ENCODE peak calls at places on chromosomes 12 and 14, in eight cellular contexts. F is HCT116, E is IMR-90, V is heart left ventricle, B is endodermal cell, A is upper lobe of right lung, S is A673, K is stomach. G is an unnamed sample.

GRCh38 chr12:70985850-70986249 is 65.3 kb upstream of the PTPRR start:
- DNase-seq in B (no peak), K (no peak), F (no peak), A (no peak), S (no peak), E (peak; percentile 29), V (no peak), G (no peak)

GRCh38 chr14:104387000-104387384 is 192.6 kb upstream of the C14orf180 start:
- DNase-seq in S (no peak), F (no peak), V (peak; percentile 15), B (peak; percentile 23), A (peak; percentile 46), K (no peak), E (no peak), G (no peak)

GRCh38 chr14:103232831-103233319 is 101.2 kb upstream of the EIF5 start:
- DNase-seq in K (no peak), A (no peak), E (no peak), S (peak; percentile 19), B (no peak), F (no peak), V (no peak), G (no peak)

GRCh38 chr14:50232276-50232642 is 881 bp upstream of the SOS2 start:
- DNase-seq in A (no peak), K (no peak), B (no peak), V (no peak), F (no peak), S (no peak), E (no peak), G (no peak)

GRCh38 chr14:105885561-105886320 is 359.4 kb downstream of the TMEM121 start:
- DNase-seq in V (peak; percentile 11), A (peak; percentile 46), K (peak; percentile 16), B (peak; percentile 20), S (no peak), F (no peak), E (no peak), G (peak; percentile 2)

GRCh38 chr12:124567673-124568373 is 411 bp upstream of the NCOR2 start:
- DNase-seq in B (peak; percentile 92), E (peak; percentile 94), V (peak; percentile 96), A (peak; percentile 98), S (peak; percentile 97), F (no peak), K (peak; percentile 93), G (peak; percentile 97)

GRCh38 chr14:39733741-39734140 is 301.5 kb upstream of the FBXO33 start:
- DNase-seq in S (no peak), E (no peak), A (no peak), F (no peak), K (no peak), B (no peak), V (no peak), G (no peak)

GRCh38 chr12:105359840-105360239 is 29.3 kb downstream of the C12orf75 start:
- DNase-seq in A (no peak), S (no peak), B (no peak), V (no peak), F (no peak), E (peak; percentile 57), K (no peak), G (no peak)

GRCh38 chr14:61460853-61461611 is 139.7 kb downstream of the PRKCH start:
- DNase-seq in K (no peak), A (no peak), S (no peak), V (no peak), F (no peak), B (no peak), E (peak; percentile 26), G (no peak)

GRCh38 chr12:12428961-12429657 is 72.2 kb downstream of the BORCS5 start:
- DNase-seq in F (no peak), B (no peak), S (no peak), K (no peak), A (no peak), E (no peak), V (no peak), G (no peak)

GRCh38 chr12:28998662-28999120 is 150.4 kb upstream of the FAR2 start:
- DNase-seq in E (peak; percentile 56), K (no peak), V (no peak), B (peak; percentile 67), F (no peak), A (no peak), S (peak; percentile 15), G (no peak)

GRCh38 chr12:99390707-99391106 is 256.8 kb upstream of the GARIN6 start:
- DNase-seq in S (no peak), B (peak; percentile 94), E (no peak), A (no peak), F (no peak), V (no peak), K (no peak), G (no peak)
- H3K4me1 ChIP-seq in S (no peaks in the 10 kb centered on the region), B (no peaks in the 10 kb centered on the region), E (no peaks in the 10 kb centered on the region), A (no peaks in the 10 kb centered on the region), F (no peaks in the 10 kb centered on the region), V (no peaks in the 10 kb centered on the region), K (no peaks in the 10 kb centered on the region), G (no peaks in the 10 kb centered on the region)

GRCh38 chr14:37862263-37862662 is 266.8 kb downstream of the TTC6 start:
- DNase-seq in B (no peak), A (no peak), S (no peak), V (no peak), E (no peak), F (no peak), K (no peak), G (no peak)
- H3K4me3 ChIP-seq in B (no peak overlapping the region), A (no peak overlapping the region), S (no peak overlapping the region), V (no peak overlapping the region), E (no peak overlapping the region), F (no peak overlapping the region), K (no peak overlapping the region), G (no peak overlapping the region)

DNA sequence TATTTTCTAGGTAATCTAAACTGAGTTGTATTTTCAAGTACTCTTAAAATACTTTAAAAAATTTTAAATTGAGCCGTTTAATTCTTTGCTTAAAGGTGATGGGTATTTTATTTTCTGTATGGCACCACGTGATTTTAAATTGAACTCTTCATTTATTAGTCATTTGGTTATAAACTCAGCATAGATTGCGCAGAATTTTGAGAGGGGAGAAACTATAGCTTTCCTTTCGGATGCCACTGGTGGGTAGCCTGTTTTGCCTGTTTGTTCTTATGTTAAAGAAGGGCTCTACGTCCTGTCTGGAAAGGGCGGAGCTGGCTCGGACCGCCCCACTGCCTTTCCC is 411 bp upstream of the STYX start:
- DNase-seq in F (no peak), E (no peak), K (no peak), S (no peak), V (no peak), B (no peak), A (no peak), G (no peak)
- TF ChIP-seq CTCF in F (no peak), E (no peak), K (no peak), S (no peak), V (no peak), B (no peak), A (no peak), G (no peak)

DNA sequence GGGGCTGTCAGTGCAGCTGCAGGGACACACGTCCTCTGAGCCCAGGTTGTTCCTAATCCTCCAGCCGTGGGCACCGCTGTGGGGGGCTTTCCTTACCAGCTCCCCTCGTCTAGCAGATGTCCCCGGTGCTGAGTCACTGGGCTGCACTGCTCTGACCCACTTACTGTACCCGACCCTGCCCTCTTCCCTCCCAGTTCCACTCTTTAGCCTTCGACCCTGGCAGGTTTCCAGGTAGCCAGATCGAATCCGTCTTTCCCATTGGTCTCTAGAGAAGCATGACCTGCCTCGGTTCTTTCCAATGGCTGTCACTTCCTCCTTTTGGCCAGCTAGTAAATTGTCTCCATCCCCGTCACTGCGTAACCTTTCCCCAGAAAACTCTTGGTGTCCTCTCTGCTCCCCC is 48.4 kb downstream of the ELK3 start:
- DNase-seq in V (no peak), F (no peak), E (no peak), S (no peak), A (no peak), K (no peak), B (no peak), G (no peak)
- H3K4me1 ChIP-seq in V (peaks cover 74% of the 10 kb centered on the region), F (no peaks in the 10 kb centered on the region), E (peaks cover 15% of the 10 kb centered on the region), S (peaks cover 15% of the 10 kb centered on the region), A (peaks cover 33% of the 10 kb centered on the region), K (peaks cover 28% of the 10 kb centered on the region), B (no peaks in the 10 kb centered on the region), G (peaks cover 79% of the 10 kb centered on the region)

DNA sequence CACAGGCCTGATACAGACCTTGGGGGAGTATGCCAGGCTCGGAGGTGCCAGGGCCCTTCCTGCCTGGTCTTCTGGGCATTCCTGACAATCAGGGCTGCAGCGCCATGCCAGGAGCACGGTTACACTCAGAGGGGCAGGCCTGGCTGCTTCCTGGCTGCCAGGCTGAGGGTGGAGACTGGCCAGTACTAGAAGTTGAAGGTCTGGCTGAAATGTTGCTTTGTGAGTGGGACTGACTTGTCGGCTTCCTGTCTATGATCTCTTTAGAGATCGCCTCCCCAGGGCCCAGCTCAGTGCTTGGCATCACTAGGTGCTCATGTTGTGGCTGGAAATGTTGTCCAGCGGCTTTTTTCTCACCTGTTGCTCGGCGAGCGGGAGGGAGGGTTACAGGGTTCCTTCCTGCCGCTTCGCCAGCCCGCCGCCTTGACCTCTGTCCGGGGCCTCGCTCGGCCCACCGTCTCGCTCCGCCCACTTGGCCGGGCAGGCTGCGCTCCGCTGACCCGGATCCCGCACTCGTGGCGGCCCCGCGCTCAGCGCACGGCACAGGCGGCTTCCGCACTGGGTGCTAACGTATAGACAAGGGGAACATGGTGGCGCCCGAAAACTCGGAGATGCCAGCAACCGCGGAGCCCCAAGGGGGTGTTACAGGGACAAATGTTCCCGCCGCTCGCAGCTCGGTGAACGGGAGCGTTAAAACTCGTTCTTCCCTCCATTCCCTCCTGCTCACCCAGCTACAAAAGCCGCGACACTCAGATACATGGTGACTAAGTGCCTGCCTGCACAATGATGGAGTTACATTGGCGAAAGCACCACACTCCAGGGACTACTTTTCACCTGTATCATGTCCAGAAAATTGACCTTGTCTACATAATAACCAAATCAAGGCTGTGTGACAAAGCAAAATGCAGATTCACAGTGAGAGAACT is 32.7 kb downstream of the PAPLN start:
- DNase-seq in K (peak; percentile 64), F (no peak), E (peak; percentile 18), A (peak; percentile 84), V (peak; percentile 55), S (no peak), B (peak; percentile 84), G (peak; percentile 64)
- H3K4me3 ChIP-seq in K (peak overlapping the region; percentile 41), F (no peak overlapping the region), E (peak overlapping the region; percentile 21), A (peak overlapping the region; percentile 47), V (peak overlapping the region; percentile 54), S (no peak overlapping the region), B (no peak overlapping the region), G (peak overlapping the region; percentile 66)

G was measured in left ventricle myocardium inferior.